ENCODE peak calls at places on chromosomes 12 and 14, in six cellular contexts. P is stimulated activated CD4-positive, alpha-beta T cell treated with anti-CD3 and anti-CD28 coated beads, TNF-alpha, amount 100 ng/mL, for 1 hour; N is IMR-90; C is heart right ventricle; B is Jurkat, Clone E6-1; H is kidney tubule cell. Y is an unnamed sample.

GRCh38 chr12:101925935-101926334 is 48.6 kb downstream of the DRAM1 start:
- DNase-seq in C (no peak), H (no peak), N (no peak), P (no peak), B (no peak), Y (no peak)

GRCh38 chr12:49920915-49921286 is 17.2 kb upstream of the FAIM2 start:
- DNase-seq in P (no peak), H (no peak), B (no peak), C (no peak), N (no peak), Y (no peak)

GRCh38 chr14:34051966-34052657 is 101.2 kb upstream of the EGLN3 start:
- DNase-seq in N (no peak), B (peak), C (no peak), P (no peak), H (peak), Y (peak)

GRCh38 chr12:53299101-53299453 is 418 bp upstream of the MYG1 start:
- DNase-seq in H (peak), C (no peak), N (peak), P (no peak), B (no peak), Y (peak)

GRCh38 chr12:51371295-51371953 is 19.8 kb downstream of the GALNT6 start:
- DNase-seq in B (no peak), N (peak), P (no peak), H (peak), C (no peak), Y (peak)

GRCh38 chr14:51319181-51319597 is 79.1 kb downstream of the TMX1 start:
- DNase-seq in C (no peak), B (no peak), H (peak), N (no peak), P (no peak), Y (no peak)

GRCh38 chr14:58805605-58806358 is 168.0 kb downstream of the DACT1 start:
- DNase-seq in N (peak), H (no peak), C (no peak), B (no peak), P (no peak), Y (no peak)

GRCh38 chr14:60648169-60648933 is 926 bp downstream of the SIX1 start:
- DNase-seq in C (no peak), P (no peak), B (no peak), N (peak), H (peak), Y (peak)

GRCh38 chr14:25090716-25091454 is 40.9 kb upstream of the STXBP6 start:
- DNase-seq in P (no peak), N (peak), B (no peak), H (peak), C (no peak), Y (peak)

GRCh38 chr12:112559784-112560183 is 141.0 kb downstream of the PTPN11 start:
- DNase-seq in C (no peak), P (no peak), B (no peak), H (no peak), N (peak), Y (no peak)

GRCh38 chr14:104405566-104406226 is 173.9 kb upstream of the C14orf180 start:
- DNase-seq in N (no peak), C (no peak), B (no peak), P (no peak), H (no peak), Y (no peak)

GRCh38 chr14:100875861-100876590 is 27.5 kb downstream of the RTL1 start:
- DNase-seq in C (no peak), B (no peak), H (no peak), N (no peak), P (no peak), Y (no peak)

GRCh38 chr12:119020377-119021360 is 39.3 kb downstream of the SRRM4 start:
- DNase-seq in N (no peak), C (peak), P (no peak), H (peak), B (peak), Y (no peak)

GRCh38 chr14:65650843-65651242 is 238.3 kb downstream of the FUT8 start:
- DNase-seq in N (no peak), C (no peak), P (no peak), H (no peak), B (no peak), Y (no peak)

GRCh38 chr12:65524666-65525065 is 246.2 kb downstream of the MSRB3 start:
- DNase-seq in B (no peak), N (peak), P (no peak), C (no peak), H (peak), Y (peak)

GRCh38 chr14:81396108-81396507 is 4.0 kb downstream of the STON2 start:
- DNase-seq in B (no peak), N (no peak), H (peak), P (no peak), C (no peak), Y (peak)

GRCh38 chr12:29762637-29763300 is 21.0 kb downstream of the TMTC1 start:
- DNase-seq in B (no peak), P (no peak), H (no peak), C (peak), N (no peak), Y (no peak)

GRCh38 chr14:25231006-25231405 is 181.1 kb upstream of the STXBP6 start:
- DNase-seq in H (no peak), N (no peak), P (no peak), C (no peak), B (no peak), Y (no peak)

GRCh38 chr12:66345212-66345611 is 42.9 kb downstream of the HELB start:
- DNase-seq in H (no peak), C (no peak), B (peak), N (no peak), P (no peak), Y (no peak)

GRCh38 chr12:25583545-25583944 is 30.5 kb upstream of the LMNTD1 start:
- DNase-seq in B (no peak), H (peak), C (no peak), P (no peak), N (peak), Y (no peak)

GRCh38 chr12:96371138-96371786 is 29.0 kb downstream of the CDK17 start:
- DNase-seq in N (no peak), C (no peak), B (no peak), H (no peak), P (no peak), Y (no peak)

GRCh38 chr14:77151245-77151644 is 9.7 kb upstream of the ZDHHC22 start:
- DNase-seq in P (no peak), C (no peak), N (no peak), H (peak), B (no peak), Y (no peak)

GRCh38 chr14:51367600-51367931 is 127.5 kb downstream of the TMX1 start:
- DNase-seq in H (no peak), C (no peak), P (no peak), B (no peak), N (peak), Y (peak)

GRCh38 chr12:76697849-76698248 is 66.1 kb upstream of the ZDHHC17 start:
- DNase-seq in N (no peak), C (no peak), B (no peak), H (peak), P (no peak), Y (no peak)

GRCh38 chr12:78711954-78712353 is 152.6 kb upstream of the SYT1 start:
- DNase-seq in N (no peak), B (no peak), C (no peak), P (no peak), H (no peak), Y (no peak)

GRCh38 chr12:88650715-88651114 is 70.4 kb upstream of the KITLG start:
- DNase-seq in B (no peak), P (no peak), C (no peak), H (peak), N (peak), Y (peak)

GRCh38 chr12:47312794-47313426 is 233.2 kb upstream of the AMIGO2 start:
- DNase-seq in P (no peak), B (no peak), C (no peak), H (peak), N (no peak), Y (no peak)

GRCh38 chr14:28755198-28755794 is 11.3 kb upstream of the FOXG1 start:
- DNase-seq in H (no peak), C (no peak), B (no peak), P (no peak), N (no peak), Y (no peak)

GRCh38 chr14:50272498-50272897 is 39.5 kb downstream of the L2HGDH start:
- DNase-seq in B (no peak), N (no peak), P (no peak), H (peak), C (no peak), Y (peak)

GRCh38 chr12:98821232-98821631 is 176.1 kb downstream of the APAF1 start:
- DNase-seq in B (no peak), N (no peak), H (no peak), P (no peak), C (no peak), Y (no peak)

GRCh38 chr14:87908591-87908990 is 84.4 kb downstream of the GALC start:
- DNase-seq in C (no peak), B (no peak), P (no peak), N (no peak), H (no peak), Y (no peak)

GRCh38 chr12:66859751-66860440 is 181.0 kb upstream of the GRIP1 start:
- DNase-seq in P (no peak), N (no peak), H (peak), C (no peak), B (no peak), Y (peak)

GRCh38 chr12:117359029-117359845 is 2.2 kb downstream of the NOS1 start:
- DNase-seq in P (no peak), B (no peak), C (no peak), N (no peak), H (no peak), Y (no peak)

GRCh38 chr14:32763673-32764072 is 175.0 kb upstream of the NPAS3 start:
- DNase-seq in H (no peak), N (no peak), B (no peak), C (no peak), P (no peak), Y (no peak)

Y was measured in mammary epithelial cell.